ENCODE peak calls at places on chromosomes 1 and 21, in nine cellular contexts. One of them, this sample, is unnamed.

GRCh38 chr1:28297826-28298225 is 31.0 kb upstream of the MED18 start:
- DNase-seq in ovary: no peak
- DNase-seq in HFF-Myc: no peak
- DNase-seq in cardiac muscle cell: no peak
- DNase-seq in choroid plexus epithelial cell: no peak
- DNase-seq in esophagus squamous epithelium: no peak
- DNase-seq in K562: no peak
- DNase-seq in IMR-90: no peak
- DNase-seq in GM13977: no peak
- DNase-seq in this sample: no peak

GRCh38 chr1:99768525-99769382 is 2.3 kb upstream of the FRRS1 start:
- DNase-seq in ovary: no peak
- DNase-seq in HFF-Myc: no peak
- DNase-seq in cardiac muscle cell: no peak
- DNase-seq in choroid plexus epithelial cell: peak; percentile 68
- DNase-seq in esophagus squamous epithelium: no peak
- DNase-seq in K562: no peak
- DNase-seq in IMR-90: peak; percentile 58
- DNase-seq in GM13977: no peak
- DNase-seq in this sample: no peak

GRCh38 chr1:55362558-55362957 is 147.4 kb upstream of the USP24 start:
- DNase-seq in ovary: no peak
- DNase-seq in HFF-Myc: no peak
- DNase-seq in cardiac muscle cell: no peak
- DNase-seq in choroid plexus epithelial cell: peak; percentile 73
- DNase-seq in esophagus squamous epithelium: no peak
- DNase-seq in K562: no peak
- DNase-seq in IMR-90: peak; percentile 85
- DNase-seq in GM13977: no peak
- DNase-seq in this sample: no peak

GRCh38 chr1:192559115-192560006 is 16.2 kb upstream of the RGS1 start:
- DNase-seq in ovary: no peak
- DNase-seq in HFF-Myc: peak; percentile 97
- DNase-seq in cardiac muscle cell: no peak
- DNase-seq in choroid plexus epithelial cell: peak; percentile 97
- DNase-seq in esophagus squamous epithelium: no peak
- DNase-seq in K562: no peak
- DNase-seq in IMR-90: peak; percentile 98
- DNase-seq in GM13977: no peak
- DNase-seq in this sample: no peak

GRCh38 chr1:178052650-178053461 is 41.0 kb upstream of the RASAL2 start:
- DNase-seq in ovary: no peak
- DNase-seq in HFF-Myc: no peak
- DNase-seq in cardiac muscle cell: no peak
- DNase-seq in choroid plexus epithelial cell: peak; percentile 57
- DNase-seq in esophagus squamous epithelium: no peak
- DNase-seq in K562: no peak
- DNase-seq in IMR-90: peak; percentile 27
- DNase-seq in GM13977: no peak
- DNase-seq in this sample: no peak

GRCh38 chr1:43058545-43059360 is 100.1 kb upstream of the SLC2A1 start:
- DNase-seq in ovary: peak; percentile 43
- DNase-seq in HFF-Myc: no peak
- DNase-seq in cardiac muscle cell: peak; percentile 38
- DNase-seq in choroid plexus epithelial cell: peak; percentile 59
- DNase-seq in esophagus squamous epithelium: no peak
- DNase-seq in K562: peak; percentile 35
- DNase-seq in IMR-90: peak; percentile 68
- DNase-seq in GM13977: no peak
- DNase-seq in this sample: no peak

GRCh38 chr21:20882462-20883415 is 115.5 kb upstream of the NCAM2 start:
- DNase-seq in ovary: no peak
- DNase-seq in HFF-Myc: peak; percentile 11
- DNase-seq in cardiac muscle cell: peak; percentile 66
- DNase-seq in choroid plexus epithelial cell: peak; percentile 71
- DNase-seq in esophagus squamous epithelium: no peak
- DNase-seq in K562: peak; percentile 23
- DNase-seq in IMR-90: peak; percentile 0
- DNase-seq in GM13977: no peak
- DNase-seq in this sample: peak; percentile 3

GRCh38 chr1:70256664-70257063 is 35.5 kb downstream of the SRSF11 start:
- DNase-seq in ovary: no peak
- DNase-seq in HFF-Myc: no peak
- DNase-seq in cardiac muscle cell: no peak
- DNase-seq in choroid plexus epithelial cell: no peak
- DNase-seq in esophagus squamous epithelium: no peak
- DNase-seq in K562: no peak
- DNase-seq in IMR-90: no peak
- DNase-seq in GM13977: no peak
- DNase-seq in this sample: no peak

GRCh38 chr1:14350197-14350596 is 248.3 kb upstream of the KAZN start:
- DNase-seq in ovary: no peak
- DNase-seq in HFF-Myc: no peak
- DNase-seq in cardiac muscle cell: no peak
- DNase-seq in choroid plexus epithelial cell: no peak
- DNase-seq in esophagus squamous epithelium: no peak
- DNase-seq in K562: no peak
- DNase-seq in IMR-90: no peak
- DNase-seq in GM13977: no peak
- DNase-seq in this sample: no peak

GRCh38 chr1:155322571-155322952 is 1.9 kb downstream of the RUSC1 start:
- DNase-seq in ovary: peak; percentile 71
- DNase-seq in HFF-Myc: no peak
- DNase-seq in cardiac muscle cell: peak; percentile 30
- DNase-seq in choroid plexus epithelial cell: peak; percentile 33
- DNase-seq in esophagus squamous epithelium: no peak
- DNase-seq in K562: no peak
- DNase-seq in IMR-90: peak; percentile 39
- DNase-seq in GM13977: peak; percentile 69
- DNase-seq in this sample: no peak

GRCh38 chr1:24925082-24925779 is 4.8 kb downstream of the RUNX3 start:
- DNase-seq in ovary: no peak
- DNase-seq in HFF-Myc: no peak
- DNase-seq in cardiac muscle cell: no peak
- DNase-seq in choroid plexus epithelial cell: no peak
- DNase-seq in esophagus squamous epithelium: no peak
- DNase-seq in K562: no peak
- DNase-seq in IMR-90: no peak
- DNase-seq in GM13977: peak; percentile 71
- DNase-seq in this sample: no peak

GRCh38 chr1:64514197-64514765 is 44.4 kb downstream of the CACHD1 start:
- DNase-seq in ovary: no peak
- DNase-seq in HFF-Myc: peak; percentile 73
- DNase-seq in cardiac muscle cell: peak; percentile 31
- DNase-seq in choroid plexus epithelial cell: peak; percentile 85
- DNase-seq in esophagus squamous epithelium: no peak
- DNase-seq in K562: no peak
- DNase-seq in IMR-90: peak; percentile 88
- DNase-seq in GM13977: no peak
- DNase-seq in this sample: no peak

GRCh38 chr1:43520100-43520828 is 10.4 kb upstream of the PTPRF start:
- DNase-seq in ovary: no peak
- DNase-seq in HFF-Myc: no peak
- DNase-seq in cardiac muscle cell: no peak
- DNase-seq in choroid plexus epithelial cell: no peak
- DNase-seq in esophagus squamous epithelium: no peak
- DNase-seq in K562: no peak
- DNase-seq in IMR-90: no peak
- DNase-seq in GM13977: no peak
- DNase-seq in this sample: no peak

DNA sequence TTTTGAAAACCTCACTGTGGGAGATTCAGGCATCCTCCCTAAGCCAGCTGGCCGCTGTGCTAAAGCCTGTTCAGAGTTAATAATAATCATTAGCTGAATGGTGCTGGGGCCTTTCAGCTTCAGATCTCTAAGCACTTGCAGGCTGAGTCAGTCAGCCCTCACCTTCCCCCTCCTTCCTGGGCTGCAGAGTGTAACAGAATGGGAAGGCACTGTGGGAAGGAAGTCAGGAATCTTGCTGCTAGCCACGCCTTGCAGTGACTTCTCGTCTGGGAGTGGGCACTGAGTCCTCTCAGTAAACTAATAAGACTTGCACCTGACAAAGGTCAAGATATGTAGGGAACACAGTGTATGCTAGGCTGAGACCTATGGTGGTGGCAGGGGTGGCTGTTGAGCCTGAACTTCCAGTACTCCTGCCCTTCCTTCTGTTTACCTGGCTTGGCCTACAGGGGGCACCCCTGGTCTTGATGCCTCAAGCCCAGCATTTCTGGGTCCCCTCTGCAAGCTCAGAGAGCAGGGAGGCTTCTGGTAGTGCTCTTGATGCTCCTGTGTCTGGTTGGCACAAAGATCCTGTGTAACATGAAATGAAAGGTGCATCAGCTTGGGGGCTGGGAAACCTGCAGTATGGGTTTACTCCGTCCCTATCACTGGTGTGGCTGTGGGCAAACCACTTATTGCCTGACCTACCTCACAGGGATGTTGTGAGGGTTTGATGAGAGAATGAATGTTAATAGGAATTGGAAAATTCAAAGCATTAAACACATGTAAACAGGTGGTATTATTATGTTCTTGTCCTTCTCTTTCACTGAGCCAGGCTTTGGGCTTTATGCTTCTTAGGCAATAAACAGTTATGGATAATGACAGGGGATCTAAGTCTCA is 6.0 kb downstream of the CYB561D1 start:
- DNase-seq in ovary: no peak
- DNase-seq in HFF-Myc: no peak
- DNase-seq in cardiac muscle cell: peak; percentile 34
- DNase-seq in choroid plexus epithelial cell: peak; percentile 51
- DNase-seq in esophagus squamous epithelium: no peak
- DNase-seq in K562: peak; percentile 68
- DNase-seq in IMR-90: peak; percentile 76
- DNase-seq in GM13977: no peak
- DNase-seq in this sample: peak; percentile 64
- TF ChIP-seq CTCF in ovary: no peak
- TF ChIP-seq CTCF in HFF-Myc: peak; percentile 63
- TF ChIP-seq CTCF in cardiac muscle cell: peak; percentile 51
- TF ChIP-seq CTCF in choroid plexus epithelial cell: peak; percentile 69
- TF ChIP-seq CTCF in esophagus squamous epithelium: peak; percentile 33
- TF ChIP-seq CTCF in K562: peak; percentile 86
- TF ChIP-seq CTCF in IMR-90: peak; percentile 38
- TF ChIP-seq CTCF in GM13977: peak; percentile 64
- TF ChIP-seq CTCF in this sample: peak; percentile 55

DNA sequence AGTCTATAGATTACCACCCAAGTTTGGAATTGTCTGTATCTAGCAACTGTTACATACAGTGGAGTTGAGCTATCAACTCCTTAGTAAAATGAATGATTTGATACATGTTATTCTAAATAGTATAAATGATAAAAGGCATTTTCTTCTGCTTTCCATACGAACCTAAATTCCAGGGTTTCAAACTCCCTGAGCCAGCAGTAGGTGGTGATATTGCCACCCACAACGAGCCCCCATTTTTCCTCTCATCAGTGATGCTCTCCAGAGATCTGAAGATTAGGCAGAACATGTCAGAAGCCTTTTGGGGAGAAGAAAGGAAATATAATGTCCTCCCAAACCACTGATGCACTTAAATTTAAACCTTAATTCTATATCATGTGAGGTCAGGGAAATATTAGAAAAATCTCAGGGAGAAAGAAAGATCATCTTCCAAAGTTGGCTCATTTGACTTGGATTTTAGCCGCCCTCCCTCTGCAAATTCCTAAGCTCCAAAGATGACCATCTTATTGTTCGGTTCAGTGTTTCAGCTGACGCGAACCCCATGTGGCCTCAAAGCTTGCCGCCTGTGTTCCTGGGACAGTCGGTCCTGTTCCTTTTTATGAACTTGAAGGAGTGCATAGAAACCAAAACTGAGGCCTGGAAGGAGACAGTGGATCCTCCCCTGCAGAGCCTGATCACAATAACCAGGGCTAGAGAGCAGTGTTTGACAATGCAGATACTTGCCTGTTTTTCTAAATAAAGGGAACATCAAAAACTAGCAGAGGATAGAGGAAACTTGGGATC is 2.3 kb downstream of the EVA1C start:
- DNase-seq in ovary: peak; percentile 7
- DNase-seq in HFF-Myc: no peak
- DNase-seq in cardiac muscle cell: no peak
- DNase-seq in choroid plexus epithelial cell: peak; percentile 76
- DNase-seq in esophagus squamous epithelium: no peak
- DNase-seq in K562: no peak
- DNase-seq in IMR-90: peak; percentile 63
- DNase-seq in GM13977: no peak
- DNase-seq in this sample: peak; percentile 8
- TF ChIP-seq CTCF in ovary: no peak
- TF ChIP-seq CTCF in HFF-Myc: peak; percentile 46
- TF ChIP-seq CTCF in cardiac muscle cell: peak; percentile 45
- TF ChIP-seq CTCF in choroid plexus epithelial cell: peak; percentile 76
- TF ChIP-seq CTCF in esophagus squamous epithelium: peak; percentile 19
- TF ChIP-seq CTCF in K562: peak; percentile 50
- TF ChIP-seq CTCF in IMR-90: peak; percentile 68
- TF ChIP-seq CTCF in GM13977: no peak
- TF ChIP-seq CTCF in this sample: no peak

DNA sequence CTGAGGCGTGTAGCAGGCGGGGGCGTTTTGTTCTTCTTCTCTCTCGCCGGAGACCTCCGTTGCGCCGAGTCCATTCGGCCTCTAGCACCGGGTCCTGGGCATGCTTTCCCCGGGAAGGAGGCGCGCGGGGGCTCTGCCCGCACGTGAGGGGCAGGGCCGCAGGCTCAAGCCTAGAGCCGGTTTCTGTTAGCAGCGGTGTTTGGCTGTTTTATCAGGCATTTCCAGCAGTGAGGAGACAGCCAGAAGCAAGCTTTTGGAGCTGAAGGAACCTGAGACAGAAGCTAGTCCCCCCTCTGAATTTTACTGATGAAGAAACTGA is 590 bp downstream of the PSEN2 start:
- DNase-seq in ovary: no peak
- DNase-seq in HFF-Myc: no peak
- DNase-seq in cardiac muscle cell: no peak
- DNase-seq in choroid plexus epithelial cell: no peak
- DNase-seq in esophagus squamous epithelium: no peak
- DNase-seq in K562: no peak
- DNase-seq in IMR-90: no peak
- DNase-seq in GM13977: no peak
- DNase-seq in this sample: no peak
- TF ChIP-seq CTCF in ovary: no peak
- TF ChIP-seq CTCF in HFF-Myc: no peak
- TF ChIP-seq CTCF in cardiac muscle cell: no peak
- TF ChIP-seq CTCF in choroid plexus epithelial cell: no peak
- TF ChIP-seq CTCF in esophagus squamous epithelium: no peak
- TF ChIP-seq CTCF in K562: no peak
- TF ChIP-seq CTCF in IMR-90: no peak
- TF ChIP-seq CTCF in GM13977: no peak
- TF ChIP-seq CTCF in this sample: peak; percentile 1

GRCh38 chr1:6343506-6344405 is 49.8 kb downstream of the ACOT7 start:
- DNase-seq in ovary: peak; percentile 74
- DNase-seq in HFF-Myc: peak; percentile 53
- DNase-seq in cardiac muscle cell: peak; percentile 84
- DNase-seq in choroid plexus epithelial cell: peak; percentile 79
- DNase-seq in esophagus squamous epithelium: no peak
- DNase-seq in K562: peak; percentile 80
- DNase-seq in IMR-90: peak; percentile 72
- DNase-seq in GM13977: peak; percentile 81
- DNase-seq in this sample: peak; percentile 79
- TF ChIP-seq CTCF in ovary: peak; percentile 70
- TF ChIP-seq CTCF in HFF-Myc: peak; percentile 98
- TF ChIP-seq CTCF in cardiac muscle cell: peak; percentile 99
- TF ChIP-seq CTCF in choroid plexus epithelial cell: peak; percentile 99
- TF ChIP-seq CTCF in esophagus squamous epithelium: peak; percentile 94
- TF ChIP-seq CTCF in K562: peak; percentile 99
- TF ChIP-seq CTCF in IMR-90: peak; percentile 97
- TF ChIP-seq CTCF in GM13977: peak; percentile 97
- TF ChIP-seq CTCF in this sample: peak; percentile 74

GRCh38 chr1:231757101-231757404 is 130.5 kb downstream of the DISC1 start:
- DNase-seq in ovary: no peak
- DNase-seq in HFF-Myc: no peak
- DNase-seq in cardiac muscle cell: no peak
- DNase-seq in choroid plexus epithelial cell: no peak
- DNase-seq in esophagus squamous epithelium: no peak
- DNase-seq in K562: no peak
- DNase-seq in IMR-90: no peak
- DNase-seq in GM13977: no peak
- DNase-seq in this sample: no peak
- TF ChIP-seq CTCF in ovary: no peak
- TF ChIP-seq CTCF in HFF-Myc: no peak
- TF ChIP-seq CTCF in cardiac muscle cell: no peak
- TF ChIP-seq CTCF in choroid plexus epithelial cell: no peak
- TF ChIP-seq CTCF in esophagus squamous epithelium: no peak
- TF ChIP-seq CTCF in K562: no peak
- TF ChIP-seq CTCF in IMR-90: no peak
- TF ChIP-seq CTCF in GM13977: no peak
- TF ChIP-seq CTCF in this sample: no peak